ENCODE peak calls at places on chromosomes 4 and X, in eight cellular contexts. One of them, this sample, is unnamed.

GRCh38 chr4:119646347-119647071 is 17.9 kb upstream of the PDE5A start:
- DNase-seq in A549: no peak
- DNase-seq in AG10803: peak
- DNase-seq in brain microvascular endothelial cell: no peak
- DNase-seq in ovary: no peak
- DNase-seq in pancreas: no peak
- DNase-seq in RWPE2: no peak
- DNase-seq in adipocyte: no peak
- DNase-seq in this sample: no peak

GRCh38 chr4:162782778-162783507 is 383.7 kb downstream of the NAF1 start:
- DNase-seq in pancreas: no peak
- DNase-seq in RWPE2: no peak
- DNase-seq in ovary: no peak
- DNase-seq in AG10803: no peak
- DNase-seq in A549: no peak
- DNase-seq in adipocyte: no peak
- DNase-seq in brain microvascular endothelial cell: peak
- DNase-seq in this sample: no peak

GRCh38 chr4:151329217-151330007 is 4.0 kb upstream of the SH3D19 start:
- DNase-seq in pancreas: no peak
- DNase-seq in brain microvascular endothelial cell: no peak
- DNase-seq in adipocyte: peak
- DNase-seq in A549: no peak
- DNase-seq in ovary: no peak
- DNase-seq in RWPE2: no peak
- DNase-seq in AG10803: peak
- DNase-seq in this sample: no peak

GRCh38 chrX:107894038-107894437 is 68.4 kb downstream of the MID2 start:
- DNase-seq in brain microvascular endothelial cell: peak
- DNase-seq in adipocyte: peak
- DNase-seq in A549: peak
- DNase-seq in ovary: no peak
- DNase-seq in RWPE2: no peak
- DNase-seq in AG10803: peak
- DNase-seq in pancreas: no peak
- DNase-seq in this sample: peak

GRCh38 chr4:106898621-106899230 is 137.4 kb downstream of the DKK2 start:
- DNase-seq in ovary: peak
- DNase-seq in brain microvascular endothelial cell: peak
- DNase-seq in pancreas: no peak
- DNase-seq in A549: peak
- DNase-seq in adipocyte: peak
- DNase-seq in AG10803: peak
- DNase-seq in RWPE2: no peak
- DNase-seq in this sample: peak

GRCh38 chr4:77209936-77210335 is 52.9 kb downstream of the CCNG2 start:
- DNase-seq in adipocyte: no peak
- DNase-seq in AG10803: no peak
- DNase-seq in pancreas: no peak
- DNase-seq in brain microvascular endothelial cell: no peak
- DNase-seq in A549: no peak
- DNase-seq in RWPE2: no peak
- DNase-seq in ovary: no peak
- DNase-seq in this sample: no peak

GRCh38 chrX:44651347-44651746 is 108.7 kb upstream of the FUNDC1 start:
- DNase-seq in adipocyte: no peak
- DNase-seq in RWPE2: no peak
- DNase-seq in pancreas: no peak
- DNase-seq in ovary: no peak
- DNase-seq in brain microvascular endothelial cell: no peak
- DNase-seq in A549: no peak
- DNase-seq in AG10803: no peak
- DNase-seq in this sample: no peak

GRCh38 chr4:126938023-126938422 is 694.7 kb upstream of the INTU start:
- DNase-seq in pancreas: no peak
- DNase-seq in RWPE2: no peak
- DNase-seq in brain microvascular endothelial cell: no peak
- DNase-seq in AG10803: peak
- DNase-seq in ovary: no peak
- DNase-seq in adipocyte: no peak
- DNase-seq in A549: no peak
- DNase-seq in this sample: no peak

GRCh38 chrX:132958086-132958703 is at the start of gene HS6ST2:
- DNase-seq in AG10803: no peak
- DNase-seq in ovary: peak
- DNase-seq in brain microvascular endothelial cell: no peak
- DNase-seq in pancreas: peak
- DNase-seq in RWPE2: no peak
- DNase-seq in A549: no peak
- DNase-seq in adipocyte: no peak
- DNase-seq in this sample: no peak

GRCh38 chr4:55817691-55818090 is 1.9 kb upstream of the EXOC1L start:
- DNase-seq in adipocyte: no peak
- DNase-seq in pancreas: no peak
- DNase-seq in AG10803: no peak
- DNase-seq in brain microvascular endothelial cell: no peak
- DNase-seq in RWPE2: no peak
- DNase-seq in A549: no peak
- DNase-seq in ovary: no peak
- DNase-seq in this sample: no peak

GRCh38 chr4:73709461-73710033 is 30.8 kb upstream of the CXCL8 start:
- DNase-seq in A549: no peak
- DNase-seq in ovary: no peak
- DNase-seq in RWPE2: no peak
- DNase-seq in AG10803: no peak
- DNase-seq in pancreas: no peak
- DNase-seq in adipocyte: no peak
- DNase-seq in brain microvascular endothelial cell: no peak
- DNase-seq in this sample: no peak

GRCh38 chr4:71262161-71262560 is 76.7 kb upstream of the SLC4A4 start:
- DNase-seq in ovary: no peak
- DNase-seq in AG10803: peak
- DNase-seq in pancreas: no peak
- DNase-seq in A549: no peak
- DNase-seq in adipocyte: no peak
- DNase-seq in brain microvascular endothelial cell: peak
- DNase-seq in RWPE2: no peak
- DNase-seq in this sample: no peak

GRCh38 chr4:151667025-151667424 is 93.8 kb downstream of the GATB start:
- DNase-seq in AG10803: peak
- DNase-seq in A549: no peak
- DNase-seq in adipocyte: no peak
- DNase-seq in brain microvascular endothelial cell: no peak
- DNase-seq in ovary: no peak
- DNase-seq in pancreas: no peak
- DNase-seq in RWPE2: no peak
- DNase-seq in this sample: no peak

GRCh38 chr4:94732358-94732698 is 25.4 kb upstream of the BMPR1B start:
- DNase-seq in AG10803: no peak
- DNase-seq in A549: no peak
- DNase-seq in brain microvascular endothelial cell: no peak
- DNase-seq in RWPE2: no peak
- DNase-seq in adipocyte: no peak
- DNase-seq in pancreas: no peak
- DNase-seq in ovary: no peak
- DNase-seq in this sample: no peak

GRCh38 chr4:7936963-7937362 is 2.7 kb downstream of the AFAP1 start:
- DNase-seq in A549: no peak
- DNase-seq in ovary: no peak
- DNase-seq in AG10803: peak
- DNase-seq in adipocyte: peak
- DNase-seq in pancreas: no peak
- DNase-seq in brain microvascular endothelial cell: no peak
- DNase-seq in RWPE2: no peak
- DNase-seq in this sample: no peak

GRCh38 chr4:128275351-128275750 is 12.3 kb downstream of the PGRMC2 start:
- DNase-seq in AG10803: peak
- DNase-seq in A549: no peak
- DNase-seq in ovary: no peak
- DNase-seq in adipocyte: no peak
- DNase-seq in brain microvascular endothelial cell: no peak
- DNase-seq in RWPE2: no peak
- DNase-seq in pancreas: no peak
- DNase-seq in this sample: no peak

GRCh38 chr4:15906024-15906443 is 32.5 kb downstream of the FGFBP1 start:
- DNase-seq in ovary: no peak
- DNase-seq in adipocyte: no peak
- DNase-seq in pancreas: no peak
- DNase-seq in RWPE2: peak
- DNase-seq in brain microvascular endothelial cell: no peak
- DNase-seq in AG10803: no peak
- DNase-seq in A549: peak
- DNase-seq in this sample: no peak

GRCh38 chr4:71752383-71753042 is 31.4 kb downstream of the GC start:
- DNase-seq in adipocyte: no peak
- DNase-seq in A549: no peak
- DNase-seq in AG10803: no peak
- DNase-seq in brain microvascular endothelial cell: no peak
- DNase-seq in ovary: no peak
- DNase-seq in pancreas: no peak
- DNase-seq in RWPE2: no peak
- DNase-seq in this sample: no peak

GRCh38 chrX:1593286-1594271 is 2.2 kb downstream of the AKAP17A start:
- DNase-seq in A549: no peak
- DNase-seq in ovary: no peak
- DNase-seq in brain microvascular endothelial cell: no peak
- DNase-seq in AG10803: no peak
- DNase-seq in pancreas: peak
- DNase-seq in RWPE2: no peak
- DNase-seq in adipocyte: peak
- DNase-seq in this sample: no peak
- H3K4me3 ChIP-seq in A549: peak
- H3K4me3 ChIP-seq in ovary: peak
- H3K4me3 ChIP-seq in brain microvascular endothelial cell: peak
- H3K4me3 ChIP-seq in AG10803: peak
- H3K4me3 ChIP-seq in pancreas: peak
- H3K4me3 ChIP-seq in RWPE2: peak
- H3K4me3 ChIP-seq in adipocyte: peak
- H3K4me3 ChIP-seq in this sample: peak

GRCh38 chr4:153117554-153117953 is 86.7 kb upstream of the TRIM2 start:
- DNase-seq in brain microvascular endothelial cell: no peak
- DNase-seq in pancreas: no peak
- DNase-seq in adipocyte: no peak
- DNase-seq in ovary: no peak
- DNase-seq in RWPE2: no peak
- DNase-seq in AG10803: no peak
- DNase-seq in A549: no peak
- DNase-seq in this sample: no peak

GRCh38 chr4:153115322-153116100 is 88.7 kb upstream of the TRIM2 start:
- DNase-seq in pancreas: no peak
- DNase-seq in brain microvascular endothelial cell: peak
- DNase-seq in A549: peak
- DNase-seq in ovary: no peak
- DNase-seq in adipocyte: peak
- DNase-seq in AG10803: peak
- DNase-seq in RWPE2: no peak
- DNase-seq in this sample: peak

GRCh38 chr4:153116801-153117200 is 87.4 kb upstream of the TRIM2 start:
- DNase-seq in A549: no peak
- DNase-seq in ovary: no peak
- DNase-seq in pancreas: no peak
- DNase-seq in brain microvascular endothelial cell: no peak
- DNase-seq in adipocyte: no peak
- DNase-seq in RWPE2: no peak
- DNase-seq in AG10803: no peak
- DNase-seq in this sample: no peak

GRCh38 chr4:153114771-153115321 is 89.4 kb upstream of the TRIM2 start:
- DNase-seq in A549: no peak
- DNase-seq in ovary: no peak
- DNase-seq in brain microvascular endothelial cell: peak
- DNase-seq in RWPE2: no peak
- DNase-seq in adipocyte: peak
- DNase-seq in pancreas: no peak
- DNase-seq in AG10803: peak
- DNase-seq in this sample: no peak

DNA sequence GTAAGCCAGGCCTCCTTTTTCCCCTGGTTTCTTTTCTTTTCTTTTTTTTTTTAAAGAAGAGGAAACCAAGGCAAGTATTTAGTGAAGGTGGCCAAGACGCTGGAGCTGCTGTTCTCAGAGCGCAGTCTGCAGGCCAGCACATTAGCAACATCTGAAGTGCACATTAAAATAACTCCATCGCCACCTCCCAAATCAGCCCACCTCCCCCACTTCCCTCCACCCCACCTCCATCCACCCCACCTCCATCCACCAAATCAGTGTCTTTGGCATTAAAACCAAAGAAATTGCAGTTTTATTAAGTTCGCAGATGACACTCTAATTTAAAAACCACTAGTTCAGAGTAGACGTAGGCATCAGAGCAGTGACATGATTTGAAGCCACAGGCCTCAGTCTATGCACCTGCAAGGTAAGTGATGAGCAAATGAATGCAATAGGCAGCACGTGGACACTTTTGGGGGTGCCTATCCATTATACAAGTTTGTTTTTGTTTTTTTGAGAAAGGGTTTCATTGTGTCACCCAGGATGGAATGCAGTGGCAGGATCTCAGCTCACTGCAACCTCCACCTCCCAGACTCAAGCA is 88.1 kb upstream of the TRIM2 start:
- DNase-seq in AG10803: no peak
- DNase-seq in ovary: no peak
- DNase-seq in brain microvascular endothelial cell: no peak
- DNase-seq in adipocyte: no peak
- DNase-seq in A549: no peak
- DNase-seq in RWPE2: no peak
- DNase-seq in pancreas: no peak
- DNase-seq in this sample: no peak
- H3K4me3 ChIP-seq in AG10803: peak
- H3K4me3 ChIP-seq in ovary: peak
- H3K4me3 ChIP-seq in brain microvascular endothelial cell: no peak
- H3K4me3 ChIP-seq in adipocyte: peak
- H3K4me3 ChIP-seq in A549: peak
- H3K4me3 ChIP-seq in RWPE2: no peak
- H3K4me3 ChIP-seq in pancreas: no peak
- H3K4me3 ChIP-seq in this sample: peak

DNA sequence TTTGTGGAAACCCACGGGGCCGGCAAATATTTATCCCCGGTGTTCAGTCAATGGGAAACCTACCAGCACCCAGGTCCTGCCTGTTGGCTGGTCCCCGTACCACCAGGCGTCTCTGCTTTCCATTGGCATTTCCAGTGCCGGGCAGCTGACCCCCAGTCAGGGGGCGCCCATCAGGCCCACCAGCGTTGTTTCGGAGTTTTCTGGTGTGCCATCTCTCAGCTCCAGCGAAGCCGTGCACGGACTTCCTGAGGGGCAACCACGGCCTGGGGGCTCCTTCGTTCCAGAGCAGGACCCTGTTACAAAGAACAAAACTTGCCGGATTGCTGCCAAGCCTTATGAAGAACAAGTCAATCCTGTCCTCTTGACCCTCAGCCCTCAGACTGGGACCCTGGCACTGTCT is 32.7 kb downstream of the BCORL1 start:
- DNase-seq in pancreas: no peak
- DNase-seq in brain microvascular endothelial cell: no peak
- DNase-seq in AG10803: no peak
- DNase-seq in A549: no peak
- DNase-seq in ovary: no peak
- DNase-seq in RWPE2: no peak
- DNase-seq in adipocyte: no peak
- DNase-seq in this sample: no peak
- H3K4me3 ChIP-seq in pancreas: no peak
- H3K4me3 ChIP-seq in brain microvascular endothelial cell: no peak
- H3K4me3 ChIP-seq in AG10803: no peak
- H3K4me3 ChIP-seq in A549: no peak
- H3K4me3 ChIP-seq in ovary: no peak
- H3K4me3 ChIP-seq in RWPE2: no peak
- H3K4me3 ChIP-seq in adipocyte: no peak
- H3K4me3 ChIP-seq in this sample: no peak

GRCh38 chrX:31871989-31872388 is 800.1 kb upstream of the FTHL17 start:
- DNase-seq in pancreas: no peak
- DNase-seq in AG10803: no peak
- DNase-seq in A549: no peak
- DNase-seq in brain microvascular endothelial cell: peak
- DNase-seq in adipocyte: no peak
- DNase-seq in RWPE2: no peak
- DNase-seq in ovary: no peak
- DNase-seq in this sample: no peak
- H3K4me3 ChIP-seq in pancreas: no peak
- H3K4me3 ChIP-seq in AG10803: no peak
- H3K4me3 ChIP-seq in A549: no peak
- H3K4me3 ChIP-seq in brain microvascular endothelial cell: no peak
- H3K4me3 ChIP-seq in adipocyte: peak
- H3K4me3 ChIP-seq in RWPE2: no peak
- H3K4me3 ChIP-seq in ovary: no peak
- H3K4me3 ChIP-seq in this sample: no peak